ENCODE peak calls at places on chromosome 6, in five cellular contexts. T is osteocyte, K is cardiac muscle cell, N is AG20443, X is DMS153. L is an unnamed sample.

GRCh38 chr6:139515511-139515910 is 141.1 kb upstream of the CITED2 start:
- DNase-seq in X (no peak), K (no peak), T (no peak), N (no peak), L (no peak)

GRCh38 chr6:26250806-26251075 is 114.3 kb upstream of the BTN3A2 start:
- DNase-seq in T (no peak), N (peak), K (peak), X (peak), L (peak)

GRCh38 chr6:159691133-159691962 is 1.7 kb downstream of the SOD2 start:
- DNase-seq in X (no peak), N (peak), K (peak), T (no peak), L (peak)

GRCh38 chr6:98539669-98540207 is 294.6 kb upstream of the POU3F2 start:
- DNase-seq in T (no peak), X (peak), N (no peak), K (no peak), L (no peak)

GRCh38 chr6:95686272-95686671 is 108.9 kb downstream of the MANEA start:
- DNase-seq in T (no peak), K (no peak), X (no peak), N (no peak), L (no peak)

GRCh38 chr6:46011241-46012085 is 4.2 kb downstream of the CLIC5 start:
- DNase-seq in K (no peak), X (no peak), N (no peak), T (no peak), L (no peak)

GRCh38 chr6:7155871-7156579 is 48.3 kb downstream of the RREB1 start:
- DNase-seq in T (peak), N (no peak), X (no peak), K (no peak), L (no peak)

GRCh38 chr6:167396068-167396658 is 71.3 kb downstream of the TTLL2 start:
- DNase-seq in N (no peak), K (no peak), X (no peak), T (no peak), L (no peak)

GRCh38 chr6:107600936-107601335 is 111.0 kb downstream of the SOBP start:
- DNase-seq in X (no peak), T (no peak), K (peak), N (peak), L (peak)

GRCh38 chr6:147738516-147739187 is 230.2 kb downstream of the SAMD5 start:
- DNase-seq in T (no peak), X (no peak), K (peak), N (no peak), L (peak)

GRCh38 chr6:107328081-107328480 is 131.3 kb downstream of the PDSS2 start:
- DNase-seq in N (no peak), T (no peak), X (no peak), K (no peak), L (no peak)

GRCh38 chr6:70281923-70282902 is 20.7 kb downstream of the COL9A1 start:
- DNase-seq in T (no peak), K (peak), X (no peak), N (no peak), L (no peak)

GRCh38 chr6:39926668-39927067 is 7.6 kb downstream of the MOCS1 start:
- DNase-seq in T (no peak), N (no peak), K (no peak), X (no peak), L (no peak)

GRCh38 chr6:30882764-30883475 is 1.4 kb upstream of the DDR1 start:
- DNase-seq in T (no peak), K (no peak), N (peak), X (peak), L (peak)

GRCh38 chr6:47230579-47230978 is 79.1 kb downstream of the TNFRSF21 start:
- DNase-seq in N (no peak), K (no peak), T (no peak), X (peak), L (no peak)

GRCh38 chr6:76230711-76231110 is 158.2 kb upstream of the IMPG1 start:
- DNase-seq in X (peak), K (no peak), N (no peak), T (no peak), L (peak)

GRCh38 chr6:16355238-16355637 is 116.9 kb downstream of the GMPR start:
- DNase-seq in X (no peak), N (no peak), K (no peak), T (no peak), L (peak)

GRCh38 chr6:157267109-157267611 is 56.2 kb downstream of the TMEM242 start:
- DNase-seq in N (no peak), K (no peak), T (no peak), X (no peak), L (no peak)

GRCh38 chr6:149545258-149545753 is 537 bp downstream of the PPIL4 start:
- DNase-seq in T (peak), N (peak), K (peak), X (no peak), L (peak)

GRCh38 chr6:101876431-101876830 is 482.9 kb downstream of the GRIK2 start:
- DNase-seq in N (no peak), K (no peak), T (no peak), X (no peak), L (no peak)

GRCh38 chr6:146526192-146526591 is 17.4 kb upstream of the RAB32 start:
- DNase-seq in T (no peak), N (peak), X (no peak), K (peak), L (no peak)

GRCh38 chr6:40936810-40937209 is 102.2 kb downstream of the UNC5CL start:
- DNase-seq in X (no peak), T (no peak), N (peak), K (peak), L (no peak)

GRCh38 chr6:4848382-4849068 is 72.3 kb downstream of the CDYL start:
- DNase-seq in N (no peak), T (no peak), X (no peak), K (no peak), L (no peak)

GRCh38 chr6:84137989-84138575 is 89.4 kb downstream of the CEP162 start:
- DNase-seq in K (peak), N (no peak), X (no peak), T (no peak), L (no peak)

GRCh38 chr6:31575335-31575901 is at the start of gene TNF:
- DNase-seq in K (no peak), N (no peak), T (no peak), X (no peak), L (peak)

GRCh38 chr6:34556031-34556471 is at the start of gene SPDEF:
- DNase-seq in X (no peak), T (no peak), N (no peak), K (no peak), L (no peak)

GRCh38 chr6:128464790-128465189 is 55.6 kb downstream of the PTPRK start:
- DNase-seq in X (peak), K (peak), N (no peak), T (no peak), L (no peak)